ENCODE peak calls at places on chromosomes 4 and X, in six cellular contexts. S, C, F, O, N and D are unnamed samples.

GRCh38 chrX:17020371-17020770 is 73.9 kb downstream of the REPS2 start:
- DNase-seq in S (no peak), C (no peak), F (no peak), O (no peak), N (no peak), D (no peak)

GRCh38 chr4:107736924-107737448 is 17.0 kb upstream of the PAPSS1 start:
- DNase-seq in S (peak; percentile 70), C (no peak), F (peak; percentile 68), O (peak; percentile 66), N (peak; percentile 37), D (no peak)

GRCh38 chr4:186765138-186765537 is 41.5 kb upstream of the FAT1 start:
- DNase-seq in S (no peak), C (no peak), F (no peak), O (peak; percentile 89), N (no peak), D (no peak)

GRCh38 chr4:26215725-26216124 is 105.1 kb upstream of the RBPJ start:
- DNase-seq in S (no peak), C (no peak), F (no peak), O (no peak), N (no peak), D (no peak)

GRCh38 chrX:44675364-44676024 is 132.8 kb upstream of the FUNDC1 start:
- DNase-seq in S (peak; percentile 77), C (no peak), F (no peak), O (peak; percentile 71), N (no peak), D (peak; percentile 88)

GRCh38 chr4:106898621-106899230 is 137.4 kb downstream of the DKK2 start:
- DNase-seq in S (peak; percentile 87), C (peak; percentile 29), F (peak; percentile 43), O (peak; percentile 62), N (peak; percentile 51), D (peak; percentile 7)

GRCh38 chr4:154439224-154439623 is 52.4 kb downstream of the DCHS2 start:
- DNase-seq in S (no peak), C (no peak), F (no peak), O (no peak), N (no peak), D (no peak)

GRCh38 chr4:39928538-39928937 is 49.2 kb downstream of the PDS5A start:
- DNase-seq in S (no peak), C (no peak), F (no peak), O (no peak), N (no peak), D (no peak)

GRCh38 chr4:3832536-3833220 is 66.5 kb downstream of the ADRA2C start:
- DNase-seq in S (no peak), C (no peak), F (no peak), O (no peak), N (no peak), D (no peak)

GRCh38 chrX:53526999-53527398 is 92.8 kb upstream of the HSD17B10 start:
- DNase-seq in S (no peak), C (no peak), F (no peak), O (no peak), N (no peak), D (no peak)

GRCh38 chrX:17590892-17591740 is 146.2 kb upstream of the SCML1 start:
- DNase-seq in S (peak; percentile 87), C (peak; percentile 44), F (peak; percentile 61), O (peak; percentile 78), N (peak; percentile 72), D (no peak)

GRCh38 chrX:45771114-45771513 is 570.4 kb upstream of the DIPK2B start:
- DNase-seq in S (peak; percentile 74), C (peak; percentile 42), F (no peak), O (peak; percentile 96), N (no peak), D (peak; percentile 75)

GRCh38 chrX:71666240-71667223 is 814 bp upstream of the LOC101059915 start:
- DNase-seq in S (no peak), C (no peak), F (no peak), O (no peak), N (no peak), D (no peak)

GRCh38 chr4:99885063-99885664 is 9.1 kb downstream of the LAMTOR3 start:
- DNase-seq in S (peak; percentile 71), C (no peak), F (no peak), O (peak; percentile 53), N (peak; percentile 67), D (no peak)

GRCh38 chr4:127162741-127163140 is 470.0 kb upstream of the INTU start:
- DNase-seq in S (peak; percentile 94), C (no peak), F (no peak), O (peak; percentile 92), N (no peak), D (peak; percentile 52)

GRCh38 chr4:7007142-7007907 is 35.8 kb upstream of the TADA2B start:
- DNase-seq in S (no peak), C (no peak), F (no peak), O (no peak), N (no peak), D (no peak)

GRCh38 chr4:113094802-113095201 is 45.3 kb downstream of the ANK2 start:
- DNase-seq in S (peak; percentile 59), C (no peak), F (no peak), O (peak; percentile 12), N (no peak), D (no peak)

GRCh38 chr4:173528378-173529321 is 1.4 kb downstream of the HAND2 start:
- DNase-seq in S (peak; percentile 63), C (no peak), F (no peak), O (peak; percentile 14), N (no peak), D (no peak)

GRCh38 chr4:184335520-184335919 is 117.8 kb upstream of the ENPP6 start:
- DNase-seq in S (no peak), C (no peak), F (no peak), O (no peak), N (no peak), D (no peak)

GRCh38 chr4:163332526-163333405 is at the start of gene NPY1R:
- DNase-seq in S (peak; percentile 86), C (peak; percentile 68), F (peak; percentile 68), O (peak; percentile 79), N (peak; percentile 76), D (peak; percentile 36)

GRCh38 chrX:134006484-134007161 is 21.2 kb upstream of the GPC3 start:
- DNase-seq in S (no peak), C (no peak), F (no peak), O (no peak), N (peak; percentile 9), D (no peak)

GRCh38 chr4:7857993-7858392 is 81.7 kb downstream of the AFAP1 start:
- DNase-seq in S (no peak), C (no peak), F (no peak), O (no peak), N (no peak), D (no peak)

GRCh38 chr4:25991296-25991695 is 77.3 kb downstream of the SMIM20 start:
- DNase-seq in S (no peak), C (no peak), F (no peak), O (no peak), N (no peak), D (no peak)

GRCh38 chr4:75666299-75666698 is 6.9 kb downstream of the G3BP2 start:
- DNase-seq in S (no peak), C (no peak), F (no peak), O (no peak), N (no peak), D (no peak)

GRCh38 chrX:110056419-110056818 is 53.5 kb downstream of the TMEM164 start:
- DNase-seq in S (no peak), C (no peak), F (no peak), O (peak; percentile 2), N (no peak), D (no peak)

GRCh38 chr4:104494822-104495559 is at the start of gene CXXC4:
- DNase-seq in S (peak; percentile 58), C (peak; percentile 53), F (peak; percentile 74), O (peak; percentile 22), N (peak; percentile 88), D (no peak)

GRCh38 chr4:163556169-163556568 is 61.7 kb downstream of the TMA16 start:
- DNase-seq in S (no peak), C (no peak), F (no peak), O (no peak), N (no peak), D (no peak)

GRCh38 chrX:119402588-119402987 is 3.5 kb downstream of the SLC25A43 start:
- DNase-seq in S (no peak), C (no peak), F (no peak), O (no peak), N (no peak), D (no peak)

GRCh38 chr4:53908661-53909078 is 155.7 kb downstream of the CHIC2 start:
- DNase-seq in S (peak; percentile 93), C (no peak), F (no peak), O (peak; percentile 96), N (peak; percentile 29), D (peak; percentile 87)

GRCh38 chr4:103664676-103665075 is 55.1 kb downstream of the TACR3 start:
- DNase-seq in S (no peak), C (no peak), F (no peak), O (no peak), N (no peak), D (no peak)

GRCh38 chr4:10664408-10664807 is 20.2 kb downstream of the CLNK start:
- DNase-seq in S (peak; percentile 75), C (peak; percentile 49), F (no peak), O (peak; percentile 76), N (no peak), D (peak; percentile 32)

GRCh38 chr4:59518005-59518823 is 1681.9 kb upstream of the ADGRL3 start:
- DNase-seq in S (no peak), C (no peak), F (no peak), O (no peak), N (no peak), D (no peak)

GRCh38 chrX:97326456-97326855 is 442.7 kb downstream of the RPA4 start:
- DNase-seq in S (no peak), C (no peak), F (no peak), O (no peak), N (peak; percentile 93), D (no peak)

GRCh38 chr4:112889199-112889598 is 160.3 kb upstream of the ANK2 start:
- DNase-seq in S (no peak), C (no peak), F (no peak), O (no peak), N (no peak), D (no peak)

GRCh38 chr4:71938776-71939175 is 93.0 kb upstream of the NPFFR2 start:
- DNase-seq in S (no peak), C (no peak), F (no peak), O (no peak), N (no peak), D (no peak)